ENCODE peak calls at places on chromosomes 7 and 10, in ten cellular contexts. G is CD8-positive, alpha-beta memory T cell; U is tibial nerve; J is neuronal stem cell; Y is SK-N-SH; W is astrocyte; Z is aorta; K is heart left ventricle; T is esophagus muscularis mucosa; M is HAP-1. D is an unnamed sample. For H3K9me3, the result is how much of the 10 kb centered on the place peaks cover.

GRCh38 chr10:69961168-69961863 is 91.3 kb upstream of the MACROH2A2 start:
- DNase-seq in U (no peak), Z (no peak), Y (peak), G (no peak), J (no peak), K (no peak), W (no peak), M (peak), T (peak), D (no peak)

GRCh38 chr10:32433542-32433941 is 12.4 kb upstream of the CCDC7 start:
- DNase-seq in J (no peak), T (no peak), K (no peak), W (no peak), G (no peak), Z (no peak), Y (no peak), M (no peak), U (no peak), D (no peak)

GRCh38 chr7:128174391-128174790 is 66.7 kb upstream of the LEP start:
- DNase-seq in Z (no peak), T (no peak), K (no peak), M (no peak), G (no peak), U (no peak), W (no peak), Y (no peak), J (no peak), D (peak)

GRCh38 chr7:5677538-5678294 is 103.7 kb downstream of the RNF216 start:
- DNase-seq in Z (peak), K (peak), Y (peak), U (peak), G (no peak), M (peak), J (peak), T (no peak), W (peak), D (peak)

GRCh38 chr7:30923009-30923773 is 11.5 kb downstream of the AQP1 start:
- DNase-seq in Y (peak), J (no peak), T (peak), W (no peak), M (peak), Z (no peak), G (no peak), U (peak), K (peak), D (peak)

GRCh38 chr7:69968969-69969368 is 370.7 kb downstream of the AUTS2 start:
- DNase-seq in K (no peak), T (no peak), J (no peak), M (no peak), Y (no peak), Z (no peak), G (no peak), U (no peak), W (no peak), D (no peak)

GRCh38 chr10:131215776-131216175 is 95.7 kb downstream of the TCERG1L start:
- DNase-seq in M (no peak), W (no peak), Z (no peak), G (no peak), U (no peak), K (no peak), Y (no peak), J (no peak), T (no peak), D (no peak)

GRCh38 chr7:25725483-25725882 is 426.5 kb upstream of the NFE2L3 start:
- DNase-seq in J (no peak), M (no peak), T (no peak), G (no peak), W (no peak), Z (no peak), U (no peak), Y (no peak), K (no peak), D (no peak)

GRCh38 chr10:117429644-117430043 is 54.4 kb upstream of the PDZD8 start:
- DNase-seq in W (no peak), Z (no peak), Y (no peak), J (no peak), G (no peak), U (no peak), T (no peak), M (no peak), K (no peak), D (no peak)

GRCh38 chr7:161786-162185 is 30.6 kb upstream of the FAM20C start:
- DNase-seq in Z (peak), T (no peak), J (no peak), M (no peak), W (no peak), U (no peak), K (peak), Y (no peak), G (no peak), D (no peak)

GRCh38 chr7:94449151-94449725 is 54.5 kb downstream of the COL1A2 start:
- DNase-seq in W (no peak), U (no peak), Y (peak), J (no peak), G (peak), Z (no peak), M (no peak), K (no peak), T (no peak), D (no peak)

GRCh38 chr7:25846722-25847121 is 305.3 kb upstream of the NFE2L3 start:
- DNase-seq in U (peak), M (no peak), J (no peak), Y (peak), T (no peak), G (no peak), Z (peak), K (peak), W (peak), D (no peak)

GRCh38 chr10:89657302-89657701 is 12.3 kb upstream of the PANK1 start:
- DNase-seq in W (no peak), Z (no peak), Y (no peak), M (no peak), K (no peak), T (no peak), U (no peak), J (no peak), G (no peak), D (no peak)

GRCh38 chr7:99125505-99125865 is 18.4 kb downstream of the SMURF1 start:
- DNase-seq in T (no peak), M (no peak), G (no peak), W (no peak), Y (no peak), Z (no peak), K (no peak), U (no peak), J (no peak), D (no peak)

GRCh38 chr10:47360419-47361040 is 12.4 kb downstream of the RBP3 start:
- DNase-seq in J (no peak), U (no peak), G (no peak), Y (no peak), W (no peak), M (no peak), K (no peak), T (no peak), Z (peak), D (peak)

GRCh38 chr7:44460325-44460724 is 30.1 kb downstream of the NUDCD3 start:
- DNase-seq in J (no peak), T (no peak), Y (no peak), K (no peak), U (no peak), M (no peak), W (no peak), G (peak), Z (no peak), D (no peak)

GRCh38 chr10:22148956-22149355 is 68.9 kb downstream of the EBLN1 start:
- DNase-seq in M (no peak), K (no peak), Z (no peak), T (no peak), G (no peak), U (no peak), J (no peak), Y (no peak), W (peak), D (no peak)

GRCh38 chr7:135282621-135283295 is 49.1 kb downstream of the STRA8 start:
- DNase-seq in T (no peak), Y (no peak), M (no peak), W (peak), J (no peak), U (no peak), Z (no peak), K (no peak), G (peak), D (peak)

GRCh38 chr10:131453772-131454634 is 142.5 kb upstream of the TCERG1L start:
- DNase-seq in U (peak), W (no peak), Z (peak), G (no peak), M (peak), T (no peak), Y (peak), J (peak), K (no peak), D (peak)

GRCh38 chr10:124825702-124826101 is 24.1 kb downstream of the ABRAXAS2 start:
- DNase-seq in Z (no peak), G (no peak), M (no peak), Y (no peak), T (no peak), K (no peak), W (no peak), J (no peak), U (no peak), D (no peak)

GRCh38 chr7:38425509-38425908 is 152.1 kb upstream of the TARP start:
- DNase-seq in M (no peak), U (no peak), Z (no peak), J (no peak), K (no peak), Y (no peak), T (no peak), W (no peak), G (no peak), D (no peak)

GRCh38 chr7:150980663-150981062 is 2.5 kb upstream of the KCNH2 start:
- DNase-seq in U (no peak), T (no peak), K (no peak), M (no peak), Z (no peak), W (no peak), Y (peak), G (no peak), J (no peak), D (peak)

GRCh38 chr7:28405662-28406061 is 6.7 kb upstream of the CREB5 start:
- DNase-seq in Y (no peak), T (no peak), U (peak), M (no peak), G (no peak), W (peak), Z (peak), J (no peak), K (no peak), D (no peak)

GRCh38 chr10:71232089-71232998 is 20.0 kb downstream of the UNC5B start:
- DNase-seq in G (no peak), T (no peak), W (peak), Y (peak), Z (peak), U (no peak), K (peak), J (no peak), M (no peak), D (no peak)

GRCh38 chr7:76293407-76293901 is 9.0 kb upstream of the HSPB1 start:
- DNase-seq in U (no peak), Z (no peak), W (no peak), G (no peak), M (no peak), T (no peak), K (no peak), J (no peak), Y (no peak), D (no peak)

GRCh38 chr7:76294344-76295024 is 8.0 kb upstream of the HSPB1 start:
- DNase-seq in Y (peak), G (no peak), Z (peak), T (peak), K (peak), W (peak), U (peak), J (no peak), M (peak), D (peak)

GRCh38 chr7:76300210-76300731 is 2.2 kb upstream of the HSPB1 start:
- DNase-seq in Z (no peak), G (no peak), M (no peak), U (peak), K (no peak), W (peak), Y (no peak), J (no peak), T (no peak), D (no peak)

GRCh38 chr7:76301000-76301399 is 1.5 kb upstream of the HSPB1 start:
- DNase-seq in G (no peak), Y (no peak), K (no peak), T (no peak), M (no peak), Z (no peak), U (no peak), W (no peak), J (no peak), D (no peak)

DNA sequence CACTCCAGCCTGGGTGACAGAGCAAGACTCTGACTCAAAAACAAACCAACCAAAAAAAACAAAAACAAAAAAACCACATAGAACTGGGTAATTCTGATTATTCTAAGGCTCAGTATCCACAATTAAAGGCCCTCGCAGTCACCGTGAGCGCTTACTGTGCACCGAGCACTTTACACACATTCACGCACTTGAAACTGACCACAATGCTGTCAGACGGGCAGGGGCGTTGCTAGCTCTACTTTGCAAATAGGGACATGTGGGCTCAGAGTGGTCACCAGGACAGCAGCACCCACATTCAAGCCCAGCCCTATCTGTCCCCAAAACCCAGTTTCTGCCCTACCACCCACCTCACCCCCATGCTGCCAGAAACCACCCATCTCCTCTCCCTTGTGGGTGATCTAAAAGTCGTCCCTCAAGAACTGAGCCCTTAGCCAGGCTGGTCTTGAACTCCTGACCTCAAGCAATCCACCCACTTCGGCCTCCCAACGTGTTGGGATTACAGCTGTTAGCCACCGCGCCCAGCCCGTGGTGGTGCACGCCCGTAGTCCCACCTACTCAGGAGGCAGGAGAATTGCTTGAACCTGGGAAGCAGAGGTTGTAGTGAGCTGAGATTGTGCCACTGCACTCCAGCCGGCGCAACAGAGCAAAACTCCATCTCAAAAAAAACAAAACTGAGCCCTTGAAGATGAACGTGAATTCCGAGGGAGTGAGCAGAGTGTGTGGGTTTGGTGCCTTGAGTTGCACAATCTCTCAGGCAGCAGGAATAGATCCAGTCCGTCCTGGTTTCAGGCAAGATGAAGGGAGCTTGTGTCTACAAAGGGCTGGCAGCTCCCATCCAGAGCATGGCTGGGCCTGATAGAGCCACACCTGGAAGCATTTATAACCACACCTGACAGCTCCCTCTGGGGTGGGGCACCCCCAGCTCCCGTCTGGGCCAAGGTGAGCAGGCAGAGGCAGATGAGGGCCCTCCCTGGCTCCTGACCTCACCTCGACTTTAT is 5.4 kb upstream of the HSPB1 start:
- DNase-seq in Z (peak), W (peak), K (no peak), J (no peak), G (no peak), T (no peak), M (no peak), U (peak), Y (no peak), D (no peak)
- H3K4me3 ChIP-seq in Z (no peak), W (no peak), K (no peak), J (no peak), G (no peak), T (no peak), M (no peak), U (no peak), Y (no peak), D (no peak)

GRCh38 chr7:64997164-64997908 is 6.5 kb upstream of the ZNF117 start:
- DNase-seq in Z (no peak), T (no peak), J (no peak), G (no peak), W (no peak), M (no peak), Y (no peak), K (no peak), U (no peak), D (no peak)

GRCh38 chr7:64998865-64999164 is 7.7 kb downstream of the ERV3-1 start:
- DNase-seq in G (no peak), U (no peak), Z (no peak), W (no peak), M (no peak), Y (no peak), J (no peak), T (no peak), K (no peak), D (no peak)

GRCh38 chr7:64997927-64998391 is 7.1 kb upstream of the ZNF117 start:
- DNase-seq in T (no peak), W (peak), M (no peak), Z (no peak), Y (no peak), J (no peak), K (no peak), G (no peak), U (no peak), D (no peak)

GRCh38 chr7:64993901-64994300 is 3.1 kb upstream of the ZNF117 start:
- DNase-seq in Y (no peak), M (no peak), T (no peak), U (no peak), Z (no peak), G (no peak), K (no peak), W (no peak), J (no peak), D (no peak)

DNA sequence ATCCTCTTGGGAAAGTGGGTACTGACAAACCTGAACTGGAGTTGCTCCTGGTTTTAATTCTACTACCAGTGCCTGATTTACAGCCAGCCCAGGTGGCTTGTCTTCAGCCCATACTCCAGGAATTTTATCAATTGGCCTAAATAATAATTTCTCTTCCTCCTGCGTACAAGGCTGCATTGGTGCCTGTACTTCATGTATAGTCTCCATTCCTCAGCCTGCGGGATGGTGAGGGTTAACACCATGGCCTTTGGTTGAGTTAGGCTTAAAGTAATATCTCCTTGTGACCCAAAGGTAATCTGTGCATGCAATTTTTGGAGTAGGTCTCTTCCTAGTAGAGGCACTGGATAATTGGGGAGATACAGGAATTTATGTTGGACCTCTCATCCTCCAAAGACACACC is 5.5 kb upstream of the ZNF117 start:
- DNase-seq in M (no peak), G (no peak), T (no peak), Y (no peak), Z (no peak), K (no peak), W (no peak), J (no peak), U (no peak), D (no peak)
- H3K9me3 ChIP-seq in M (under half), G (under half), T (under half), Y (under half), Z (under half), K (under half), W (under half), J (half or more), U (under half), D (under half)

DNA sequence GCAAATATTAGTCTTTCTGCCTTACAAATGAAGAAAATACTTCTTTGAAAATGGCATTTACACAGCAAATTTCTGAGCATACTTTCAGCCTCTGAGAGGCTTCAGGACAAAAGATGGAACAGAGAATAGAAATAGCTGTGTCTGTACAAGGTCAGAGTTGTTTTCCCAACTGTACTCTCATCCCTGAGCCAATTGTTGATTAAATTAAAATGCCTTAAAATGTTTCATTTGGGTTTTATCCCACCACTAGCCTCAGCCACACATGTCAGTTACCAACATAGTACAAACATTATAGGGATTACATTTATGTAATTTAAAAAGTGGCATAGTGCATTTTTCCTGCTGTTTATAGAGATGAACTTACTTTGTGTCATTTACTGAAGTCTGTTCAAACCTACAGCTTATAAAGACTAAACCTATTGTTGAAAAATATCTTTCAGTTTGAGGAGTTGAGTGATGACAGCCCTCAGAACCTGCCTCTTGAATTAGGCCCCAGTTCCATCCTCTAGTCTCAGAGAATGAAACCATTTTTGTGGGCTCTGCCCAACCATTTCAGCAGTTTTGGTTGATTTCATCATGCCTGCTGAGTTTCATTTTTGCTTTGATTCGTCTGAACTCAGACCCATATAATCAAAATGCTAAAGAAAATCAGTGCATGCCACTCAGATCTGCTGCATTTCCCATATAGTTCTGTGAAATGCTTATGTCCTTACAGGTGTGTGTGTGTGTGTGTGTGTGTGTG is 609.3 kb upstream of the C7orf33 start:
- DNase-seq in U (no peak), K (no peak), T (peak), Y (no peak), W (no peak), M (no peak), G (no peak), J (no peak), Z (no peak), D (no peak)
- H3K4me3 ChIP-seq in U (no peak), K (no peak), T (no peak), Y (no peak), W (no peak), M (no peak), G (no peak), J (no peak), Z (no peak), D (no peak)

GRCh38 chr7:19269301-19269700 is 124.1 kb upstream of the FERD3L start:
- DNase-seq in Z (no peak), T (no peak), W (no peak), G (no peak), Y (no peak), K (no peak), U (no peak), M (no peak), J (no peak), D (no peak)

DNA sequence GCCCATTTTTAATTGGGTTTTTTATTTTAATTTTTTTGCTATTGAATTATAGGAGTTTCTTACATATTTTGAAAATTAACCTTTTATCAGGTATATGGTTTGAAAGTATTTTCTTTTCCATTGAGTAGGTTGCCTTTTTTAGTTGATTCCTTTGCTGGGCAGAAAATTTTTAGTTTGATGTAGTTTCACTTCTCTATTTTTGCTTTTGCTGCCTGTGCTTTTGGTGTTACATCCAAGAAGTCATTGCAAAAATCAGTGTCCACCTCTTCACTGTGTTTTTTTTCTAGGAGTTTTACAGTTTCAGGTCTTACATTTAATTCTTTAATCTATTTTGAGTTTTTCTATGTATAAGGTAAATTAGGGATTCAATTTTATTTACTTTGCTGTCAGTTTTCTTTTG is 129.8 kb upstream of the FERD3L start:
- DNase-seq in T (no peak), Z (no peak), J (no peak), Y (no peak), M (no peak), W (no peak), U (no peak), K (no peak), G (no peak), D (no peak)
- H3K9me3 ChIP-seq in T (under half), Z (under half), J (under half), Y (under half), M (under half), W (under half), U (under half), K (under half), G (under half), D (under half)

D was measured in WERI-Rb-1.